ENCODE peak calls at places on chromosomes 3 and 15, in five cellular contexts. E is fibroblast of lung, Y is psoas muscle, U is left ventricle myocardium inferior, A is AG09309. P is an unnamed sample.

GRCh38 chr3:71488391-71488809 is 95.1 kb downstream of the FOXP1 start:
- DNase-seq in U (no peak), A (no peak), Y (no peak), E (no peak), P (no peak)

GRCh38 chr3:114872588-114872987 is 274.5 kb downstream of the ZBTB20 start:
- DNase-seq in A (no peak), U (no peak), E (no peak), Y (no peak), P (peak)

GRCh38 chr3:46124216-46125143 is 83.6 kb downstream of the CCR1 start:
- DNase-seq in E (peak), U (no peak), Y (peak), A (no peak), P (peak)

GRCh38 chr3:125062904-125063618 is 7.3 kb upstream of the HEG1 start:
- DNase-seq in U (peak), E (peak), A (peak), Y (no peak), P (peak)

GRCh38 chr3:57962448-57962834 is 45.8 kb upstream of the FLNB start:
- DNase-seq in U (no peak), A (no peak), E (no peak), Y (no peak), P (no peak)

GRCh38 chr3:188573286-188573928 is 419.4 kb downstream of the LPP start:
- DNase-seq in U (no peak), E (no peak), Y (no peak), A (no peak), P (no peak)

GRCh38 chr3:104279617-104280016 is 1087.1 kb upstream of the ALCAM start:
- DNase-seq in E (peak), U (no peak), Y (no peak), A (peak), P (peak)

GRCh38 chr3:5054098-5054497 is 68.0 kb upstream of the ARL8B start:
- DNase-seq in U (no peak), A (no peak), E (no peak), Y (no peak), P (no peak)

GRCh38 chr3:72111265-72111972 is 326.5 kb upstream of the PROK2 start:
- DNase-seq in U (no peak), Y (no peak), A (no peak), E (no peak), P (no peak)

GRCh38 chr15:31459011-31459748 is 132.5 kb downstream of the KLF13 start:
- DNase-seq in A (no peak), Y (no peak), U (no peak), E (no peak), P (peak)

GRCh38 chr3:180913582-180914404 is 1.3 kb downstream of the FXR1 start:
- DNase-seq in Y (no peak), A (no peak), U (no peak), E (peak), P (peak)

GRCh38 chr3:159339131-159339530 is 537.3 kb downstream of the MFSD1 start:
- DNase-seq in A (no peak), E (no peak), U (no peak), Y (no peak), P (no peak)

GRCh38 chr15:48602358-48603122 is 43.0 kb downstream of the FBN1 start:
- DNase-seq in A (peak), U (no peak), Y (no peak), E (peak), P (peak)

GRCh38 chr3:153165211-153165815 is 3.3 kb downstream of the RAP2B start:
- DNase-seq in A (no peak), Y (no peak), E (peak), U (no peak), P (peak)

GRCh38 chr15:78350058-78350457 is 9.9 kb downstream of the CRABP1 start:
- DNase-seq in U (no peak), Y (no peak), A (no peak), E (no peak), P (no peak)

GRCh38 chr3:51955893-51956770 is 951 bp downstream of the GPR62 start:
- DNase-seq in E (peak), A (no peak), Y (peak), U (peak), P (peak)

GRCh38 chr15:91866371-91866905 is 12.9 kb downstream of the SLCO3A1 start:
- DNase-seq in A (no peak), E (peak), Y (peak), U (no peak), P (peak)

GRCh38 chr3:44098666-44099065 is 143.0 kb upstream of the TOPAZ1 start:
- DNase-seq in E (no peak), Y (no peak), A (no peak), U (no peak), P (no peak)

GRCh38 chr3:100412897-100413590 is 11.7 kb downstream of the LNP1 start:
- DNase-seq in E (no peak), A (no peak), U (no peak), Y (no peak), P (no peak)

GRCh38 chr3:63043631-63044030 is 168.4 kb upstream of the CADPS start:
- DNase-seq in E (peak), A (no peak), Y (no peak), U (no peak), P (peak)

GRCh38 chr15:32668942-32669341 is 27.4 kb downstream of the SCG5 start:
- DNase-seq in E (no peak), A (no peak), U (no peak), Y (no peak), P (peak)

GRCh38 chr15:33201376-33202189 is 7.1 kb upstream of the FMN1 start:
- DNase-seq in E (peak), A (no peak), Y (peak), U (no peak), P (peak)

GRCh38 chr3:123745184-123745855 is 138.8 kb downstream of the MYLK start:
- DNase-seq in A (no peak), Y (no peak), U (no peak), E (no peak), P (peak)

GRCh38 chr15:94791008-94791407 is 559.6 kb downstream of the MCTP2 start:
- DNase-seq in U (no peak), Y (no peak), A (no peak), E (peak), P (no peak)

GRCh38 chr15:83571820-83572707 is 81.9 kb upstream of the ADAMTSL3 start:
- DNase-seq in A (peak), U (no peak), Y (no peak), E (peak), P (peak)

GRCh38 chr15:32838820-32839219 is 121.0 kb downstream of the GREM1 start:
- DNase-seq in U (no peak), E (peak), Y (peak), A (peak), P (peak)

GRCh38 chr3:27521179-27521871 is 37.1 kb upstream of the SLC4A7 start:
- DNase-seq in U (no peak), Y (no peak), A (peak), E (peak), P (peak)

GRCh38 chr15:45618813-45619212 is 16.0 kb upstream of the SQOR start:
- DNase-seq in U (no peak), Y (no peak), E (no peak), A (no peak), P (no peak)

GRCh38 chr3:36944641-36945270 is at the start of gene TRANK1:
- DNase-seq in E (peak), Y (peak), U (peak), A (no peak), P (peak)

GRCh38 chr3:197012021-197012883 is 17.4 kb downstream of the MELTF start:
- DNase-seq in Y (no peak), U (no peak), A (no peak), E (no peak), P (no peak)

GRCh38 chr15:64905119-64905831 is 6.4 kb upstream of the ANKDD1A start:
- DNase-seq in E (peak), U (peak), A (no peak), Y (peak), P (peak)
- H3K4me3 ChIP-seq in E (peak), U (peak), A (peak), Y (peak), P (peak)

DNA sequence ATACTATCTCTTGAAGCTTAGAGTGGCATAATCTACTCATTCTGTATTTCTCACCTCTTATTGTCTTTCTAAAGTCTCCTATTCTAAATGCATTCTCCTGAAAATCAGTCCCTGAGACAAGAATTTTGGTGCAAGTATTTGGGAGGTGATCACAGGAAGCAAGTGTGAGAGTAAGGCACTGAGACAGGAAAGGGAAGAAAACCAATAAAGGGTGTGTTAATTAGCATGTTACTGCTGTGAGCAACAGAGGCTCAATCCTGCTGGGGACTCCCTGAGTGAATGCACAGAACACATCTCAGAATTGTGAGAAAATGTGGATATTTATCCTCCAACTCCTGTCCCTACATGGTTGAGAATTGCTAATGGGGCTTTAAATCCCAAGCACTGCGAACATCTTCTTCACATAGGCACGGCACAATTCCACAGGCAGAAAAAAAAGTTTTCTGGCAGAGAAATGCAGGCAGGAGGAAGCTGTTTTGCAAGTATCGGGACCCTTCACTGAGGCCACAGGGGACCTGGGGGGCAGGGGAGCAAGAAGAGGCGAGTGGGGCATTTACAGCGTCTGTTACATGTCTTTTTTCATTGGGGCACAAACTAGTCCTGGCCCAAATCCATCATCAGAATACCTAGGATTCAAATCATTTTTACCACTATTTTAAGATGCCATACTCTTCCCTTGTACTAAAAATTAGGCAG is 27.2 kb upstream of the STT3B start:
- DNase-seq in E (no peak), Y (no peak), A (no peak), U (no peak), P (no peak)
- H3K4me3 ChIP-seq in E (no peak), Y (no peak), A (no peak), U (no peak), P (no peak)

GRCh38 chr3:156750874-156751245 is 75.3 kb upstream of the LEKR1 start:
- DNase-seq in Y (no peak), A (no peak), E (peak), U (no peak), P (peak)
- H3K4me3 ChIP-seq in Y (no peak), A (peak), E (no peak), U (peak), P (no peak)

GRCh38 chr3:151084893-151085226 is 604 bp upstream of the MED12L start:
- DNase-seq in A (no peak), E (no peak), U (no peak), Y (no peak), P (no peak)
- H3K4me3 ChIP-seq in A (no peak), E (no peak), U (peak), Y (peak), P (no peak)

GRCh38 chr3:117846238-117846637 is 1136.7 kb downstream of the TUSC7 start:
- DNase-seq in E (no peak), Y (no peak), U (no peak), A (no peak), P (no peak)
- H3K4me3 ChIP-seq in E (no peak), Y (no peak), U (no peak), A (no peak), P (no peak)

GRCh38 chr3:174440350-174440716 is 418.8 kb upstream of the NAALADL2 start:
- DNase-seq in Y (peak), E (peak), U (no peak), A (peak), P (peak)

GRCh38 chr3:174440741-174441587 is 418.2 kb upstream of the NAALADL2 start:
- DNase-seq in U (peak), A (peak), E (peak), Y (peak), P (peak)

GRCh38 chr3:174441588-174442316 is 417.4 kb upstream of the NAALADL2 start:
- DNase-seq in Y (no peak), A (peak), E (peak), U (no peak), P (peak)

GRCh38 chr3:174439621-174440349 is 419.3 kb upstream of the NAALADL2 start:
- DNase-seq in U (no peak), Y (peak), E (peak), A (peak), P (peak)

GRCh38 chr3:174442317-174442682 is 416.8 kb upstream of the NAALADL2 start:
- DNase-seq in U (no peak), Y (no peak), A (no peak), E (peak), P (peak)
- H3K4me3 ChIP-seq in U (peak), Y (peak), A (peak), E (peak), P (peak)

GRCh38 chr3:31485206-31485605 is 47.5 kb upstream of the STT3B start:
- DNase-seq in Y (no peak), E (no peak), A (no peak), U (no peak), P (no peak)

GRCh38 chr3:31486865-31487533 is 45.7 kb upstream of the STT3B start:
- DNase-seq in U (no peak), E (no peak), Y (no peak), A (no peak), P (no peak)

GRCh38 chr3:31490502-31490901 is 42.2 kb upstream of the STT3B start:
- DNase-seq in U (no peak), E (no peak), A (no peak), Y (no peak), P (no peak)

GRCh38 chr3:31491660-31492059 is 41.1 kb upstream of the STT3B start:
- DNase-seq in U (no peak), A (no peak), Y (no peak), E (no peak), P (no peak)

GRCh38 chr3:31488475-31489017 is 44.2 kb upstream of the STT3B start:
- DNase-seq in A (no peak), U (no peak), E (no peak), Y (no peak), P (no peak)
- H3K4me3 ChIP-seq in A (no peak), U (no peak), E (no peak), Y (no peak), P (no peak)

DNA sequence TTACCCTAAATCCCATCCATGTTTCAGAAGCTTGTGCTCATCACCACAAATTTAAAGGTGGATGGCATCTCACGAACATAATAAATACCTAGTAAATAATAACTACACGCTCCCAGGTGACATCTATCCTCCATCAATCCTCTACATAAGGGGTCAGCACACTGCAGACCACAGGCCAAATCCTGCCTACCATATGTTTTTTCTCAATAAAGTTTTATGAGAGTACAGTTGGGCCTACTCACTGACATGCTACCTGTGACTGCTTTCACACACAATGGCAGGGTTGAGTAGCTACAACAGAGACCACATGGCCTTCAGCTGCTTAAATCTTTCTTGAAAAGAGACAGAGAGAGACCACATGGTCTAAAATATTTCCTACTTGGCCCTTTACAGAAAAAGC is 105.9 kb downstream of the LMLN start:
- DNase-seq in A (no peak), U (no peak), E (no peak), Y (no peak), P (no peak)
- H3K4me3 ChIP-seq in A (no peak), U (no peak), E (no peak), Y (no peak), P (no peak)

GRCh38 chr3:182794806-182795369 is 1.6 kb downstream of the ATP11B start:
- DNase-seq in E (no peak), A (no peak), U (no peak), Y (no peak), P (peak)

GRCh38 chr3:182794455-182794773 is 1.1 kb downstream of the ATP11B start:
- DNase-seq in A (no peak), E (no peak), U (no peak), Y (no peak), P (no peak)

GRCh38 chr3:182796310-182796709 is 3.0 kb downstream of the ATP11B start:
- DNase-seq in A (no peak), Y (no peak), U (no peak), E (no peak), P (no peak)

GRCh38 chr3:182793663-182794454 is 555 bp downstream of the ATP11B start:
- DNase-seq in U (peak), Y (peak), A (no peak), E (peak), P (peak)

DNA sequence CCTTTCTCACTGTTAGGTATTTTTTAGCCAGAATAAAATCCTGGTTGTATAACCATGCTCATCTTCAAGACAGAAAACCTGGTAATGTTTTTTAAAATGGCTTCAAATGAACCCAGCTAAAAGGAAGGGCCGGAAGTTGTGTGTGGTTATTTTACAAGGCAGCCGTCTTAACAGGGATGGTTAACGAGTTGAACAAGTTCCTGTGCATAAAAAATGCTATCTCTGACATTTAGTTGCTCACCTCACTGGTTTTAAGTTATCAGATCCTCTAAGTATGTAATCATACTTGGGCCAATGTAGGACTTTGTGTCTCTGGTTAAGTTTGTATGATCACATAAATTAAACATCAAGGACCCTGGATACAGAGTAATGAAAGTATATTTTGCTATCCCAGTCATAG is 2.1 kb downstream of the ATP11B start:
- DNase-seq in A (no peak), Y (no peak), U (no peak), E (peak), P (peak)
- H3K4me3 ChIP-seq in A (peak), Y (peak), U (peak), E (no peak), P (peak)

DNA sequence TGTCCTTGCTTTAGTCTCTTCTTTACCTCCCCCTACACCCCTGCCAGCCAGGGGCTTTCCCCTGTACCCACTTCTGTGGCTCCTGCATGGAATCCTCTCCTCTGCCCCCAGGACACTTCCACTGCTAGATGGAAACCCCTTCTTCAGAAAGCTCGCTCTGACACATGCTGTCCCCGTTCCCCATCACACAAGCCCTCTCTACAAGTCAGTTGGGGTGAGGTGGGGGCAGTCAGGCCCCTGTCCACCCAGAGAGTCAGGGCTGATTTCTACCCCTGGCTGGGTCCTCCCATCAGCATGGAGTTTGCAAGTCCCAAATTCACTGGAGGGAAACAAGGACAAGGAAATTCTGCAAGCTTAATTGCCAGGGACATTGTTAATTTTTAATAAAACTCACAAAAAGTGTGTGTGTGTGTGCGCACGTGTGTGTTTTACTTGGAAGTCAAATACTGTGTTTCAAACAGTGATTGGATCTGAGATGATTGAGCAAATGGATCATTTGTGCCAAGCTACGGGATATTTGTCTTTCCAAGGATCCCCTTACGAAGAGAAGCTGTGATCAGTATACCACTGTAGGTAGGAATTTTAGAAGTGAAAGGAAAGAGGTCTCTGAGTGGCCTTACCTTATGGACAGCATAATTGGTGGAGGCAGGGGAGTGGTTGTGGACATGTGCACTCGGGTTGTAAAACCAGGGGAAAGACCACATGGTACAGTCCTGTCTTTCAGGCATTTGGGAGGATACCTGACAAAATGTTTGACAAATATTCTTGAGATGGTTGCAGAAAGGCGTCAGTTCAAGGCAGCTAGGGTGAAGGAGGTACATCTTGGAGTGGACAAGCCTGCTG is 1.5 kb upstream of the AMOTL2 start:
- DNase-seq in A (no peak), E (no peak), U (no peak), Y (no peak), P (no peak)
- H3K4me3 ChIP-seq in A (no peak), E (no peak), U (peak), Y (peak), P (no peak)

P was measured in fibroblast of mammary gland.